ENCODE peak calls at places on chromosomes 1 and 21, in five cellular contexts. One of them, this sample, is unnamed.

GRCh38 chr21:39153373-39153772 is 29.9 kb downstream of the PSMG1 start:
- DNase-seq in HCT116: no peak
- DNase-seq in mesenchymal stem cell: no peak
- DNase-seq in fibroblast of lung: no peak
- DNase-seq in neural progenitor cell: peak
- DNase-seq in this sample: no peak

GRCh38 chr1:1440941-1441888 is 5.7 kb downstream of the VWA1 start:
- DNase-seq in mesenchymal stem cell: peak
- DNase-seq in HCT116: no peak
- DNase-seq in neural progenitor cell: peak
- DNase-seq in fibroblast of lung: no peak
- DNase-seq in this sample: no peak

GRCh38 chr21:16563795-16564194 is 834.0 kb downstream of the USP25 start:
- DNase-seq in fibroblast of lung: no peak
- DNase-seq in HCT116: no peak
- DNase-seq in mesenchymal stem cell: no peak
- DNase-seq in neural progenitor cell: peak
- DNase-seq in this sample: no peak

GRCh38 chr1:234771642-234772344 is 161.8 kb upstream of the IRF2BP2 start:
- DNase-seq in HCT116: no peak
- DNase-seq in neural progenitor cell: peak
- DNase-seq in fibroblast of lung: no peak
- DNase-seq in mesenchymal stem cell: no peak
- DNase-seq in this sample: no peak

GRCh38 chr1:44027320-44027719 is 3.9 kb downstream of the SLC6A9 start:
- DNase-seq in HCT116: no peak
- DNase-seq in mesenchymal stem cell: no peak
- DNase-seq in fibroblast of lung: no peak
- DNase-seq in neural progenitor cell: no peak
- DNase-seq in this sample: no peak

GRCh38 chr1:246280551-246280950 is 226.5 kb downstream of the SMYD3 start:
- DNase-seq in fibroblast of lung: peak
- DNase-seq in mesenchymal stem cell: peak
- DNase-seq in HCT116: peak
- DNase-seq in neural progenitor cell: no peak
- DNase-seq in this sample: no peak

GRCh38 chr1:242824435-242824834 is 299.9 kb upstream of the PLD5 start:
- DNase-seq in neural progenitor cell: no peak
- DNase-seq in mesenchymal stem cell: no peak
- DNase-seq in fibroblast of lung: no peak
- DNase-seq in HCT116: no peak
- DNase-seq in this sample: no peak

GRCh38 chr1:91828583-91829281 is 57.2 kb downstream of the TGFBR3 start:
- DNase-seq in mesenchymal stem cell: no peak
- DNase-seq in fibroblast of lung: no peak
- DNase-seq in neural progenitor cell: no peak
- DNase-seq in HCT116: no peak
- DNase-seq in this sample: no peak

GRCh38 chr21:28737671-28738279 is 254.9 kb downstream of the LTN1 start:
- DNase-seq in neural progenitor cell: no peak
- DNase-seq in fibroblast of lung: peak
- DNase-seq in mesenchymal stem cell: peak
- DNase-seq in HCT116: no peak
- DNase-seq in this sample: no peak

GRCh38 chr1:157856538-157856937 is 14.9 kb upstream of the CD5L start:
- DNase-seq in mesenchymal stem cell: no peak
- DNase-seq in neural progenitor cell: no peak
- DNase-seq in fibroblast of lung: no peak
- DNase-seq in HCT116: no peak
- DNase-seq in this sample: no peak

GRCh38 chr1:178055093-178055492 is 38.8 kb upstream of the RASAL2 start:
- DNase-seq in HCT116: no peak
- DNase-seq in neural progenitor cell: peak
- DNase-seq in fibroblast of lung: peak
- DNase-seq in mesenchymal stem cell: no peak
- DNase-seq in this sample: no peak
- H3K4me2 ChIP-seq in HCT116: peak
- H3K4me2 ChIP-seq in neural progenitor cell: no peak
- H3K4me2 ChIP-seq in fibroblast of lung: no peak
- H3K4me2 ChIP-seq in mesenchymal stem cell: no peak
- H3K4me2 ChIP-seq in this sample: no peak

GRCh38 chr1:47726496-47726855 is 270.7 kb downstream of the TRABD2B start:
- DNase-seq in fibroblast of lung: no peak
- DNase-seq in neural progenitor cell: no peak
- DNase-seq in mesenchymal stem cell: no peak
- DNase-seq in HCT116: no peak
- DNase-seq in this sample: no peak
- H3K4me2 ChIP-seq in fibroblast of lung: no peak
- H3K4me2 ChIP-seq in neural progenitor cell: no peak
- H3K4me2 ChIP-seq in mesenchymal stem cell: no peak
- H3K4me2 ChIP-seq in HCT116: no peak
- H3K4me2 ChIP-seq in this sample: no peak

GRCh38 chr1:5994713-5995621 is 2.7 kb upstream of the NPHP4 start:
- DNase-seq in mesenchymal stem cell: no peak
- DNase-seq in neural progenitor cell: no peak
- DNase-seq in HCT116: no peak
- DNase-seq in fibroblast of lung: no peak
- DNase-seq in this sample: peak
- H3K4me2 ChIP-seq in mesenchymal stem cell: no peak
- H3K4me2 ChIP-seq in neural progenitor cell: no peak
- H3K4me2 ChIP-seq in HCT116: peak
- H3K4me2 ChIP-seq in fibroblast of lung: no peak
- H3K4me2 ChIP-seq in this sample: peak

DNA sequence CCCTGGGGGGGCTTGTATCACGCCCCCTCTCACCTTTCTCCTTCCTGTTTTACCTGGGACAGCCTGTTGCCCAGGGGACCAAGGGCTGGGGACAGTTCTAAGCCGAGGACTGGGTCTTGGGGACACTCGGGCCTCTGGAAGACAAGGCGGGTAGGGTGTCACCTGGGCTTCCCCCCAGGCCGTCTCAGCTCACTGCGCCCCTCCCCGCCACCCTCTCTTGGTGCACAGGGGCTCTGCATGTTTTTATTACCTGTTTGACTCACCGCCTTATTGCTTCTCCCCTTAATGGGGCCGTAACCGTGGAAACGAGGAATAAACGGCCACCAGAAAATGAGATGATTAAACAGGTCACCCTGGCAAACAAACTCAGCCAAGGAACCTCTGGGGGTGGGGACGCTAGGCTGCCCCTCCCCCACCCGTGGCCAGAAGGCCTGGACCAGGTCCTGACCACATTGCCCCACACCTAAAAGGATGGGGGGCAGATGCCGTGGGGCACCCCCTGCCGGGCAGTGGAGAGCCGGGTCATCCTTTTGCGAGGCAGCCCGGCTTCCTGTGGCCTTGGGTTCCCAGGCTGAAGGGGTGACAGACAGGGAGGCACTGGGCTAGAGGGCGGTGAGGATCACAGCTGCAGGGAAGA is 109.9 kb downstream of the CASZ1 start:
- DNase-seq in HCT116: no peak
- DNase-seq in mesenchymal stem cell: no peak
- DNase-seq in neural progenitor cell: no peak
- DNase-seq in fibroblast of lung: no peak
- DNase-seq in this sample: no peak
- H3K4me2 ChIP-seq in HCT116: peak
- H3K4me2 ChIP-seq in mesenchymal stem cell: no peak
- H3K4me2 ChIP-seq in neural progenitor cell: no peak
- H3K4me2 ChIP-seq in fibroblast of lung: no peak
- H3K4me2 ChIP-seq in this sample: no peak

GRCh38 chr1:113094506-113094905 is 21.5 kb downstream of the LRIG2 start:
- DNase-seq in HCT116: no peak
- DNase-seq in neural progenitor cell: no peak
- DNase-seq in fibroblast of lung: no peak
- DNase-seq in mesenchymal stem cell: no peak
- DNase-seq in this sample: no peak

GRCh38 chr1:113091988-113092602 is 19.1 kb downstream of the LRIG2 start:
- DNase-seq in fibroblast of lung: no peak
- DNase-seq in HCT116: no peak
- DNase-seq in neural progenitor cell: no peak
- DNase-seq in mesenchymal stem cell: no peak
- DNase-seq in this sample: no peak

GRCh38 chr1:113096493-113096892 is 23.5 kb downstream of the LRIG2 start:
- DNase-seq in HCT116: no peak
- DNase-seq in mesenchymal stem cell: no peak
- DNase-seq in neural progenitor cell: no peak
- DNase-seq in fibroblast of lung: no peak
- DNase-seq in this sample: no peak

GRCh38 chr1:113101588-113101987 is 28.6 kb downstream of the LRIG2 start:
- DNase-seq in neural progenitor cell: no peak
- DNase-seq in fibroblast of lung: no peak
- DNase-seq in HCT116: no peak
- DNase-seq in mesenchymal stem cell: peak
- DNase-seq in this sample: no peak

DNA sequence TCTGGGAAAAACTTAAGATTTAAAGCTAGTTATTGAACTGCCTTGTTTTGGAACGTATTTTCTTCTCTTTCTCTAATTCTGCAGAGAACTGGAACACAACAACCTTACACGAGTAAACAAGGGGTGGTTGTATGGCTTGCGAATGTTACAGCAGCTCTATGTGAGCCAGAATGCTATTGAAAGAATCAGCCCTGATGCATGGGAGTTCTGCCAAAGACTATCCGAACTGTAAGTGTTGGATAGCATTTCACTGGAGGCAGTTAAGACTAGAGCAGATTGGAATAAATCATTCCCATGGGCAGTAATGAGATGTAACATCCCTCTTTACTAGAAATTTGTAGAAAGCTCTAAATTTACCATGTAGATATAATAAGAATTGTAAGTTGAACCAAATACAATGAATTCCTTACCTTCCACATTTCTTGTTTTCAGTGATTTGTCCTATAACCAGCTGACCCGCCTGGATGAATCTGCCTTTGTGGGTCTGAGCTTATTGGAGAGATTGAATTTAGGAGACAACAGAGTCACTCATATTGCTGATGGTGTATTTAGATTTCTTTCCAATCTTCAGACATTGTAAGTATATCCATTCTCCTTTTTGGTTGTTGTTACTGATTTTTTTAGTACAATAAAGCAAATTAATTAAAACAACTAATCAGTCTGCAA is 22.9 kb downstream of the LRIG2 start:
- DNase-seq in neural progenitor cell: no peak
- DNase-seq in HCT116: no peak
- DNase-seq in mesenchymal stem cell: no peak
- DNase-seq in fibroblast of lung: peak
- DNase-seq in this sample: no peak
- H3K4me2 ChIP-seq in neural progenitor cell: no peak
- H3K4me2 ChIP-seq in HCT116: no peak
- H3K4me2 ChIP-seq in mesenchymal stem cell: no peak
- H3K4me2 ChIP-seq in fibroblast of lung: no peak
- H3K4me2 ChIP-seq in this sample: no peak

GRCh38 chr1:228837817-228838716 is 102.8 kb downstream of the RHOU start:
- DNase-seq in HCT116: peak
- DNase-seq in fibroblast of lung: peak
- DNase-seq in mesenchymal stem cell: peak
- DNase-seq in neural progenitor cell: no peak
- DNase-seq in this sample: no peak
- H3K4me2 ChIP-seq in HCT116: peak
- H3K4me2 ChIP-seq in fibroblast of lung: no peak
- H3K4me2 ChIP-seq in mesenchymal stem cell: no peak
- H3K4me2 ChIP-seq in neural progenitor cell: no peak
- H3K4me2 ChIP-seq in this sample: no peak

GRCh38 chr1:116169898-116170297 is 58.7 kb downstream of the MAB21L3 start:
- DNase-seq in HCT116: no peak
- DNase-seq in neural progenitor cell: no peak
- DNase-seq in mesenchymal stem cell: no peak
- DNase-seq in fibroblast of lung: no peak
- DNase-seq in this sample: no peak
- H3K4me2 ChIP-seq in HCT116: no peak
- H3K4me2 ChIP-seq in neural progenitor cell: no peak
- H3K4me2 ChIP-seq in mesenchymal stem cell: no peak
- H3K4me2 ChIP-seq in fibroblast of lung: no peak
- H3K4me2 ChIP-seq in this sample: no peak

GRCh38 chr1:93354749-93355148 is 9.0 kb downstream of the DR1 start:
- DNase-seq in neural progenitor cell: no peak
- DNase-seq in fibroblast of lung: no peak
- DNase-seq in HCT116: no peak
- DNase-seq in mesenchymal stem cell: no peak
- DNase-seq in this sample: no peak
- H3K4me2 ChIP-seq in neural progenitor cell: no peak
- H3K4me2 ChIP-seq in fibroblast of lung: no peak
- H3K4me2 ChIP-seq in HCT116: no peak
- H3K4me2 ChIP-seq in mesenchymal stem cell: no peak
- H3K4me2 ChIP-seq in this sample: no peak